ENCODE peak calls at places on chromosome 5, in six cellular contexts. K is colonic mucosa, D is hepatocyte, H is choroid plexus epithelial cell, Q is GM23338, W is brain microvascular endothelial cell. Z is an unnamed sample.

GRCh38 chr5:74649421-74649973 is 9.0 kb upstream of the ENC1 start:
- DNase-seq in W (no peak), D (no peak), K (no peak), H (no peak), Q (no peak), Z (no peak)

GRCh38 chr5:103866169-103866568 is 303.6 kb upstream of the NUDT12 start:
- DNase-seq in W (no peak), D (no peak), Q (no peak), K (no peak), H (peak; percentile 40), Z (no peak)

GRCh38 chr5:16616536-16617271 is at the start of gene RETREG1:
- DNase-seq in H (peak; percentile 15), Q (peak; percentile 69), D (peak; percentile 80), K (peak; percentile 76), W (no peak), Z (peak; percentile 83)

GRCh38 chr5:6321078-6321477 is 57.3 kb downstream of the MED10 start:
- DNase-seq in Q (no peak), W (no peak), D (no peak), K (no peak), H (no peak), Z (no peak)

GRCh38 chr5:138955672-138956295 is 80.6 kb upstream of the LRRTM2 start:
- DNase-seq in H (no peak), K (no peak), D (no peak), Q (no peak), W (no peak), Z (no peak)

GRCh38 chr5:56862909-56863308 is 46.5 kb upstream of the SETD9 start:
- DNase-seq in K (no peak), H (no peak), W (no peak), D (no peak), Q (no peak), Z (no peak)

GRCh38 chr5:163596536-163596935 is 91.1 kb downstream of the MAT2B start:
- DNase-seq in K (no peak), H (no peak), Q (no peak), D (no peak), W (no peak), Z (no peak)

GRCh38 chr5:38473008-38473407 is 83.4 kb downstream of the LIFR start:
- DNase-seq in K (no peak), Q (peak; percentile 31), W (no peak), H (peak; percentile 35), D (no peak), Z (no peak)

GRCh38 chr5:58681943-58682342 is 99.1 kb downstream of the RAB3C start:
- DNase-seq in H (no peak), K (no peak), D (no peak), W (no peak), Q (no peak), Z (no peak)

GRCh38 chr5:175652741-175653663 is 4.9 kb upstream of the HRH2 start:
- DNase-seq in K (no peak), Q (no peak), W (peak; percentile 43), D (no peak), H (peak; percentile 5), Z (no peak)

GRCh38 chr5:172065431-172066065 is 59.1 kb upstream of the FBXW11 start:
- DNase-seq in Q (no peak), H (no peak), W (no peak), K (no peak), D (no peak), Z (no peak)

GRCh38 chr5:7794301-7794700 is 56.6 kb downstream of the CFAP90 start:
- DNase-seq in D (no peak), H (no peak), K (no peak), Q (peak; percentile 43), W (no peak), Z (no peak)

GRCh38 chr5:112492291-112492690 is 73.2 kb upstream of the EPB41L4A start:
- DNase-seq in H (peak; percentile 78), W (peak; percentile 63), K (no peak), D (peak; percentile 61), Q (peak; percentile 88), Z (peak; percentile 46)

DNA sequence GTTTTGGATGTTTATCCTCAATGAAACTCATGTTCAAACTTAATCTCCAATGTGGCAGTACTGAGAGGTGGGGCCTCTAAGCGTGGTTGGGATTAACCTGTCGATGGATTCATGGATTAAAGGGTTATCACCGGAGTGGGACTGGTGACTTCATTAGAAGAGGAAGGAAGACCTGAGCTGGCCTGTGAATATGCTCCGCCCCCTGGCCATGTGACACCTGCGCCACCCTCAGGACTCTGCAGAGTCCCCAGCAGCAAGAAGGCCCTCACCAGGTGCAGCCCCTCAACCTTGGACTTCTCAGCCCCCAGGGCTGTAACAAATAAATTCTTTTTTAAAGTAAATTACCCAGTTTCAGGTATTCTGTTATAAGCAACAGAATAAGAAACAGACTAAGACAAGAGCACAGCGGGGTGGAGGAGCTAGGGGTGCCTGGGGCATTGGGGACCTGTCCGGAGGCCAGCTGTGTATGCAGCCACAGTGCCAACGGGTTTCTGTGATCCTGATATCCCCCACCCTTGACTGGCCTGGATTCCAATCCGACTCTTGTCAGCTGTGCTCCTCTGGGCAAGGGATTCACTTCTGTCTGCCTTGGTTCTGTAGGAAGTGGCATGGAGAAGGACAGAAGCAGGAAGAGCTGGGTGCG is 3.2 kb upstream of the MAPK9 start:
- DNase-seq in W (no peak), K (no peak), Q (peak; percentile 53), H (no peak), D (no peak), Z (no peak)
- H3K4me3 ChIP-seq in W (no peak overlapping the region), K (no peak overlapping the region), Q (no peak overlapping the region), H (no peak overlapping the region), D (no peak overlapping the region), Z (no peak overlapping the region)

GRCh38 chr5:141343242-141343952 is at the start of gene PCDHGA3:
- DNase-seq in Q (peak; percentile 79), H (peak; percentile 61), W (peak; percentile 58), K (no peak), D (no peak), Z (no peak)

GRCh38 chr5:141343953-141344463 is 379 bp downstream of the PCDHGA3 start:
- DNase-seq in Q (no peak), W (no peak), K (no peak), D (no peak), H (no peak), Z (no peak)

GRCh38 chr5:141342773-141343172 is 856 bp upstream of the PCDHGA3 start:
- DNase-seq in D (no peak), K (no peak), H (no peak), W (no peak), Q (no peak), Z (no peak)

DNA sequence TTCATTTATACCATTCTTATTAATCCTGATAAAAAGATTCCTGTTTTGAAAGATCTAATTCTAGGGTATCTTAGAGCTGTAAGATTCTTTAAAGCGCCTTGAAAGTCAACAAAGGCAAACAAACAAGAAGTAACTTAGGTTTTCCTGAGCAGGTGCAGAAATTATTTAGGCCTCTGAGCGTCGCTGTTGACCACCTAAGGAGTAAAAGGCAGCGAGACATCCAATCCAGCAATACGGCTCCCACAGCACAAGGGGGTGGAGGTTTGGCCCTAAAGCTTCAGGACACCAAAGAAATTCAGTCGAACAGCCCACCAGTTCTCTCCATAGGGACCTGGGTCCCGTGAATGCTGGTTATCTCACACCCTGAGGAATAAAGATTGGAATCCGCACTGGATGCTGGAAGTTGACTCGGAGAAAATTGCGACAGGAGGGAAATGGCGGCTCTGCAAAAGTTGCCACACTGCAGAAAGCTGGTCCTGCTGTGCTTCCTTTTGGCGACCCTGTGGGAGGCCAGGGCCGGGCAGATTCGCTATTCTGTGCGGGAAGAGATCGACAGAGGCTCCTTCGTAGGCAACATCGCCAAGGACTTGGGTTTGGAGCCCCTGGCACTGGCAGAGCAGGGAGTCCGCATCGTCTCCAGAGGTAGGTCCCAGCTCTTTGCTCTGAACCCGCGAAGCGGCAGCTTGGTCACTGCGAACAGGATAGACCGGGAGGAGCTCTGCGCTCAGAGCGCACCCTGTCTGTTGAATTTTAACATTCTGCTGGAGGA is at the start of gene PCDHGA2:
- DNase-seq in D (no peak), K (no peak), W (peak; percentile 33), Q (peak; percentile 81), H (peak; percentile 59), Z (no peak)
- TF ChIP-seq CTCF in D (no peak), K (no peak), W (peak; percentile 54), Q (peak; percentile 63), H (peak; percentile 63), Z (no peak)

GRCh38 chr5:93807860-93808259 is 66.5 kb upstream of the POU5F2 start:
- DNase-seq in H (no peak), Q (no peak), W (no peak), D (no peak), K (no peak), Z (no peak)
- H3K4me3 ChIP-seq in H (no peak overlapping the region), Q (no peak overlapping the region), W (no peak overlapping the region), D (no peak overlapping the region), K (no peak overlapping the region), Z (no peak overlapping the region)

GRCh38 chr5:4661326-4661725 is 478.8 kb upstream of the ADAMTS16 start:
- DNase-seq in H (no peak), D (no peak), W (no peak), K (no peak), Q (no peak), Z (no peak)
- TF ChIP-seq CTCF in H (no peak), D (no peak), W (no peak), K (no peak), Q (no peak), Z (no peak)

GRCh38 chr5:140344683-140345423 is 1.6 kb downstream of the HBEGF start:
- DNase-seq in D (peak; percentile 56), W (no peak), K (peak; percentile 41), Q (peak; percentile 65), H (no peak), Z (no peak)
- H3K4me3 ChIP-seq in D (no peak overlapping the region), W (peak overlapping the region; percentile 81), K (peak overlapping the region; percentile 93), Q (peak overlapping the region; percentile 76), H (no peak overlapping the region), Z (peak overlapping the region; percentile 94)

Z was measured in dorsolateral prefrontal cortex.